ENCODE peak calls at places on chromosomes 4 and X, in eight cellular contexts. N is CD4-positive, alpha-beta T cell; J is glutamatergic neuron; T is progenitor cell of endocrine pancreas; Y is astrocyte of the cerebellum; B is MM.1S; V is tibial nerve; E is foreskin fibroblast. C is an unnamed sample.

GRCh38 chr4:147349199-147349598 is 131.7 kb upstream of the EDNRA start:
- DNase-seq in N (no peak), J (no peak), T (no peak), Y (no peak), B (no peak), V (no peak), E (no peak), C (no peak)

GRCh38 chr4:30617836-30618235 is 102.3 kb upstream of the PCDH7 start:
- DNase-seq in N (no peak), J (no peak), T (no peak), Y (no peak), B (no peak), V (no peak), E (no peak), C (no peak)

GRCh38 chrX:107710617-107711391 is 64.8 kb downstream of the TSC22D3 start:
- DNase-seq in N (peak; percentile 32), J (no peak), T (no peak), Y (peak; percentile 79), B (peak; percentile 86), V (peak; percentile 76), E (peak; percentile 91), C (no peak)

GRCh38 chrX:21838937-21839333 is 482 bp upstream of the MBTPS2 start:
- DNase-seq in N (no peak), J (no peak), T (no peak), Y (no peak), B (peak; percentile 36), V (no peak), E (peak; percentile 40), C (no peak)

GRCh38 chrX:130330706-130331105 is 9.0 kb upstream of the SLC25A14 start:
- DNase-seq in N (peak; percentile 5), J (peak; percentile 52), T (peak; percentile 29), Y (no peak), B (peak; percentile 85), V (no peak), E (peak; percentile 61), C (no peak)

GRCh38 chr4:124974163-124974562 is 261.6 kb upstream of the ANKRD50 start:
- DNase-seq in N (no peak), J (no peak), T (no peak), Y (no peak), B (no peak), V (no peak), E (peak; percentile 6), C (no peak)

GRCh38 chr4:6071959-6072720 is 53.9 kb upstream of the C4orf50 start:
- DNase-seq in N (no peak), J (no peak), T (no peak), Y (no peak), B (no peak), V (no peak), E (no peak), C (no peak)

GRCh38 chr4:153186046-153186728 is 18.1 kb upstream of the TRIM2 start:
- DNase-seq in N (no peak), J (no peak), T (no peak), Y (no peak), B (no peak), V (no peak), E (no peak), C (no peak)

GRCh38 chr4:36187723-36188333 is 56.5 kb downstream of the ARAP2 start:
- DNase-seq in N (no peak), J (no peak), T (no peak), Y (peak; percentile 49), B (peak; percentile 23), V (no peak), E (peak; percentile 27), C (no peak)

GRCh38 chr4:151649461-151649860 is 111.3 kb downstream of the GATB start:
- DNase-seq in N (no peak), J (no peak), T (no peak), Y (no peak), B (no peak), V (no peak), E (no peak), C (no peak)

GRCh38 chr4:128427832-128428366 is 140.3 kb upstream of the PGRMC2 start:
- DNase-seq in N (no peak), J (no peak), T (no peak), Y (peak; percentile 56), B (peak; percentile 59), V (peak; percentile 15), E (peak; percentile 79), C (no peak)

GRCh38 chr4:72295966-72296557 is 264.3 kb downstream of the NPFFR2 start:
- DNase-seq in N (no peak), J (no peak), T (no peak), Y (peak; percentile 58), B (peak; percentile 51), V (no peak), E (peak; percentile 72), C (no peak)

GRCh38 chrX:101450951-101451350 is 34.3 kb upstream of the ARMCX4 start:
- DNase-seq in N (no peak), J (no peak), T (no peak), Y (no peak), B (no peak), V (no peak), E (peak; percentile 82), C (no peak)

GRCh38 chr4:161564230-161564834 is 599.5 kb downstream of the FSTL5 start:
- DNase-seq in N (no peak), J (no peak), T (no peak), Y (peak; percentile 20), B (peak; percentile 25), V (no peak), E (peak; percentile 27), C (no peak)

GRCh38 chrX:120302434-120302833 is 8.8 kb downstream of the TMEM255A start:
- DNase-seq in N (peak; percentile 31), J (no peak), T (no peak), Y (no peak), B (peak; percentile 97), V (no peak), E (no peak), C (no peak)

GRCh38 chr4:152938237-152938969 is 2.3 kb downstream of the FHDC1 start:
- DNase-seq in N (no peak), J (no peak), T (no peak), Y (no peak), B (no peak), V (no peak), E (no peak), C (no peak)

GRCh38 chr4:187232796-187233195 is 509.1 kb upstream of the FAT1 start:
- DNase-seq in N (no peak), J (no peak), T (no peak), Y (no peak), B (no peak), V (no peak), E (no peak), C (no peak)

GRCh38 chrX:120794525-120794975 is 81.1 kb downstream of the CT47B1 start:
- DNase-seq in N (no peak), J (no peak), T (no peak), Y (no peak), B (no peak), V (no peak), E (peak; percentile 49), C (no peak)

GRCh38 chr4:57612279-57612678 is 502.1 kb upstream of the IGFBP7 start:
- DNase-seq in N (no peak), J (no peak), T (no peak), Y (no peak), B (no peak), V (no peak), E (no peak), C (no peak)
- TF ChIP-seq CTCF in N (no peak), J (no peak), T (no peak), Y (no peak), B (no peak), V (no peak), E (no peak), C (no peak)

GRCh38 chrX:54246866-54247265 is 63.8 kb upstream of the FAM120C start:
- DNase-seq in N (no peak), J (no peak), T (no peak), Y (no peak), B (no peak), V (no peak), E (no peak), C (no peak)

GRCh38 chrX:54248309-54248708 is 65.3 kb upstream of the FAM120C start:
- DNase-seq in N (no peak), J (no peak), T (no peak), Y (no peak), B (peak; percentile 58), V (no peak), E (peak; percentile 19), C (no peak)
- TF ChIP-seq CTCF in N (no peak), J (no peak), T (no peak), Y (peak; percentile 26), B (peak; percentile 44), V (no peak), E (peak; percentile 18), C (no peak)

DNA sequence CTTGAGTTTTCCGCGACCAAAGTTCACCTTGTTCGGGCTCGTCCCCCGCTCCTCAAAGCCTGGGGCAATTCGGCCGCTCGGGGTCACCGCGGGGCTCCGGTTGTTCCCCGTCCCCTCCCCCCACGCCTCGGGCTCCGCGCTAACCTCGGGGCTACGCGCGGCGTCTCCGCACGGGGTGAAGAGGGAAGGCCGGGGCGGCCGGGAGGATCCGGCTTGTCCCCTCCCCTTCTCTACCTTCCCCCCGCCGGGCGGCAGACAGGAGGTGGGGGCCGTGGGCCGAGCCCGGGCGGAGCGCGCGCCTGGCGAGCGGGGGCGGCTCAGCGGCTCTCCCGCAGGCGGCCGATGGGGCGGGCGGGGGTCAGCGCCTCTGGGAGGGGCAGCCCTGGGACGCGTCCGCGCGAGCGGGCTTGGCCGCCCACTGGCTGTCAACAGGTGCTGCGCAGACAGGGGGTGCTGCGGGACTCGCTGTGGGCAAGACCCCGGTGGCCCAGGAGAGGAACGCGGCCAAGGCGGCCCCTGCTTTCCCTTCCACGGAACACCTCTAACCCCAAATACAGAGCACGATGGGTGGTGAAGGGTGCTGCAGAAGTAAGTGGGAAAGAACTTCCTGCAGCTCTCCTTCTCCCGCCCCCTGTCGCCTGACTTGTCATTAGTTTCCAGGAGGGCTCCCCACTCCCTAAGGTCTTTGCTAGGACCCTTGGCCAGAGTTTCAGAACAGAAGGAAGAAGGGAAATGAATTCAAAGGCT is at the start of gene PDGFC:
- DNase-seq in N (no peak), J (peak; percentile 63), T (peak; percentile 89), Y (no peak), B (peak; percentile 66), V (peak; percentile 48), E (peak; percentile 94), C (peak; percentile 44)
- TF ChIP-seq CTCF in N (no peak), J (no peak), T (peak; percentile 77), Y (peak; percentile 42), B (peak; percentile 37), V (no peak), E (peak; percentile 30), C (no peak)

DNA sequence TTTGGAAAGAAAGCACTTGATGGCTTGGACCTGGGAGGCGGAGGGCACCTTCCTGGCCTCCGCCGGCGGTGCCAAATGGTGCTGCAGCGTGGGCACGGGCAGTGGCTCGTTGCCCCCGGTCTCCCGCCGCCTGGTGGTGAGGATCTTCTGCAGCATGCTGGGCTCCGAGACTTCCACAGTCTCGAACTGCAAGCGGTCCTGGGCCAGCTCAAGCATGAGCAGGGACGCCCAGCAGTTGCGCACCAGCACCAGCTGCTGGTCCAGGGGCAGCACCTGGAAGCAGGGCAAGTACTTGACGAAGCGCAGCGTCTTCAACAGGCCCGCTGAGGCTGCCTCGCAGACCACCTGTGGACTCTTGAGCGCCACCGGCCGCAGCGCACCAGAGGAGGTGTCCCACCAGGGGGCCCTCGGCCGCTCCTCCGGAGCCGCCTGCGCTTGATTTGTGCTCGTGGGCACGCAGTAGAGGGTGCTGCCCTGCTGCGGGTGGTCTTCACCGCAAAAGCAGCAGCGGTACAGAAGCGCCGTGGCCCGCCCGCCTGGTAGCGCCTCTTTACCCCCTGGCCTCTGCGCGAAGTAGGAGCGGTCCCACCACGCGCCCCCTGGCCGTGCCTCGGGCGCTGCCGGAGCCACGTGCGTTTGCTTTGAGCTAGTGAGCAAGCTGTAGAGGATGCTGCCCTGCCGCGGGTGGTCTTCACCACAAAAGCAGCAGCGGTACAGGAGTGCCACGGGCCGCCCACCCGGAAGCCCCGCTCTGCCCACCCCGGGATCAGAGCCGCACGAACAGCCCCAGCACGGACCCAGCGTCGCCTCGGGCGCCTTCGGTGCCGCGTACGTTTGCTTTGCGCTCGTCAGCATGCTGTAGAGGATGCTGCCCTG is 689 bp downstream of the NR0B1 start:
- DNase-seq in N (no peak), J (peak; percentile 37), T (peak; percentile 17), Y (no peak), B (no peak), V (no peak), E (peak; percentile 67), C (no peak)
- TF ChIP-seq CTCF in N (no peak), J (peak; percentile 46), T (peak; percentile 49), Y (peak; percentile 18), B (no peak), V (no peak), E (peak; percentile 16), C (no peak)